ENCODE peak calls at places on chromosomes 12 and 14, in nine cellular contexts. Q is spleen, E is upper lobe of left lung, T is GM12891, M is testis, H is lower leg skin, R is A549, I is heart left ventricle, P is sigmoid colon. K is an unnamed sample.

GRCh38 chr12:42474391-42474790 is 115.2 kb downstream of the PRICKLE1 start:
- DNase-seq in Q (no peak), E (no peak), T (no peak), M (no peak), H (no peak), R (peak), I (no peak), P (no peak), K (no peak)

GRCh38 chr14:24332094-24332983 is 2.5 kb downstream of the ADCY4 start:
- DNase-seq in Q (peak), E (peak), T (peak), M (peak), H (no peak), R (peak), I (peak), P (peak), K (peak)

GRCh38 chr12:50637870-50638481 is 125.9 kb upstream of the ATF1 start:
- DNase-seq in Q (no peak), E (no peak), T (no peak), M (no peak), H (no peak), R (peak), I (no peak), P (no peak), K (no peak)

GRCh38 chr12:52032431-52032796 is 18.8 kb upstream of the NR4A1 start:
- DNase-seq in Q (no peak), E (no peak), T (no peak), M (peak), H (peak), R (no peak), I (peak), P (peak), K (peak)

GRCh38 chr12:40156031-40156764 is 50.3 kb upstream of the SLC2A13 start:
- DNase-seq in Q (no peak), E (no peak), T (no peak), M (no peak), H (no peak), R (no peak), I (no peak), P (no peak), K (no peak)

GRCh38 chr14:56731187-56731586 is 79.1 kb downstream of the OTX2 start:
- DNase-seq in Q (no peak), E (no peak), T (no peak), M (no peak), H (no peak), R (no peak), I (no peak), P (no peak), K (no peak)

GRCh38 chr14:55138091-55138490 is 9.0 kb downstream of the LGALS3 start:
- DNase-seq in Q (no peak), E (peak), T (no peak), M (no peak), H (no peak), R (no peak), I (no peak), P (no peak), K (no peak)

GRCh38 chr14:103110681-103111296 is 12.5 kb upstream of the TNFAIP2 start:
- DNase-seq in Q (no peak), E (peak), T (no peak), M (no peak), H (no peak), R (no peak), I (no peak), P (no peak), K (no peak)

GRCh38 chr14:66514206-66514605 is 6.3 kb downstream of the GPHN start:
- DNase-seq in Q (no peak), E (no peak), T (no peak), M (no peak), H (no peak), R (no peak), I (no peak), P (no peak), K (no peak)

GRCh38 chr12:46160081-46160980 is 108.5 kb downstream of the SLC38A1 start:
- DNase-seq in Q (no peak), E (no peak), T (no peak), M (peak), H (peak), R (no peak), I (no peak), P (peak), K (no peak)

GRCh38 chr12:20096430-20096829 is 271.9 kb upstream of the PDE3A start:
- DNase-seq in Q (no peak), E (no peak), T (no peak), M (no peak), H (no peak), R (no peak), I (no peak), P (no peak), K (no peak)

GRCh38 chr14:86035882-86036281 is 505.9 kb downstream of the FLRT2 start:
- DNase-seq in Q (no peak), E (no peak), T (peak), M (peak), H (no peak), R (peak), I (no peak), P (no peak), K (no peak)

GRCh38 chr12:70217416-70217815 is 25.8 kb upstream of the CNOT2 start:
- DNase-seq in Q (no peak), E (no peak), T (no peak), M (no peak), H (no peak), R (no peak), I (no peak), P (no peak), K (no peak)

GRCh38 chr12:52521175-52521574 is 981 bp upstream of the KRT5 start:
- DNase-seq in Q (no peak), E (no peak), T (no peak), M (no peak), H (peak), R (no peak), I (no peak), P (no peak), K (no peak)

GRCh38 chr12:52975820-52976573 is 27.1 kb downstream of the KRT18 start:
- DNase-seq in Q (no peak), E (no peak), T (no peak), M (no peak), H (no peak), R (peak), I (no peak), P (no peak), K (no peak)

GRCh38 chr12:94329366-94329765 is 130.3 kb downstream of the CEP83 start:
- DNase-seq in Q (no peak), E (no peak), T (no peak), M (no peak), H (no peak), R (no peak), I (no peak), P (no peak), K (no peak)

GRCh38 chr14:70032447-70032846 is 153.2 kb downstream of the SMOC1 start:
- DNase-seq in Q (no peak), E (no peak), T (no peak), M (no peak), H (no peak), R (peak), I (no peak), P (no peak), K (no peak)

GRCh38 chr12:124687695-124688301 is 120.4 kb upstream of the NCOR2 start:
- DNase-seq in Q (no peak), E (no peak), T (no peak), M (no peak), H (no peak), R (no peak), I (peak), P (no peak), K (peak)

GRCh38 chr14:91146661-91147060 is 32.8 kb downstream of the DGLUCY start:
- DNase-seq in Q (no peak), E (no peak), T (no peak), M (no peak), H (no peak), R (no peak), I (no peak), P (no peak), K (no peak)

GRCh38 chr12:80045594-80045993 is 53.7 kb upstream of the OTOGL start:
- DNase-seq in Q (no peak), E (no peak), T (no peak), M (no peak), H (no peak), R (no peak), I (no peak), P (no peak), K (no peak)

GRCh38 chr14:66380143-66380542 is 106.0 kb upstream of the CCDC196 start:
- DNase-seq in Q (no peak), E (no peak), T (no peak), M (peak), H (no peak), R (no peak), I (no peak), P (no peak), K (no peak)

GRCh38 chr12:52280319-52280795 is 5.9 kb downstream of the KRT86 start:
- DNase-seq in Q (peak), E (no peak), T (no peak), M (no peak), H (peak), R (peak), I (peak), P (peak), K (peak)

GRCh38 chr14:100573757-100574641 is 13.2 kb downstream of the BEGAIN start:
- DNase-seq in Q (no peak), E (peak), T (no peak), M (no peak), H (no peak), R (no peak), I (no peak), P (no peak), K (no peak)

GRCh38 chr14:69328765-69329164 is 68.8 kb downstream of the GALNT16 start:
- DNase-seq in Q (peak), E (no peak), T (no peak), M (no peak), H (no peak), R (no peak), I (no peak), P (no peak), K (no peak)

GRCh38 chr12:75834591-75834990 is 197.0 kb downstream of the PHLDA1 start:
- DNase-seq in Q (no peak), E (no peak), T (no peak), M (no peak), H (no peak), R (no peak), I (no peak), P (no peak), K (no peak)

GRCh38 chr14:91383439-91383838 is 34.2 kb downstream of the CCDC88C start:
- DNase-seq in Q (no peak), E (no peak), T (no peak), M (no peak), H (no peak), R (no peak), I (no peak), P (no peak), K (no peak)

GRCh38 chr14:90903101-90903500 is 86.9 kb upstream of the TTC7B start:
- DNase-seq in Q (no peak), E (no peak), T (peak), M (peak), H (peak), R (peak), I (peak), P (peak), K (peak)

DNA sequence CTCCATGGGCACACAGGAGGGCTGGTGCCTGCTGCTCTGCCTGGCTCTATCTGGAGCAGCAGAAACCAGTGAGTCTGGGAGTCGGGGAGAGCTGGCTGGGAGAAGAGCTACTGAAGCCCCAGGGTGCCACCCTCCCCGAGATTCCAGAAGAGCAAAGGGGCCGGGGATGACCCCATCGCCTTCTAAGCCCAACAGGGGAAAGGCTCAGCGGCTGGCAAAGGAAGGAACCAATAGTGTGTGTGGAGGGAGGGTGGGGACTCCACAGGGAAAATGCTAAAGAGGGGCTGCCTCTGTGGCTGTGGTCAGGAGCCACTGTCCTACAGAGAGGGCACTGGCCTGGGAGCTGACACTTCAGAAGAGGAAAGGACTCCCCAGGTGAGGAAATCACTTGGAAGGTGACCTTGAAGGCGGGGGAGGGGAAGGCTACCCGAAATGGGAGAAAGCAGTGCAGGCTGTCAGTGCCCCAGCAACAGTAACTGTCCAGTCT is 446 bp downstream of the TAPBPL start:
- DNase-seq in Q (no peak), E (no peak), T (no peak), M (peak), H (no peak), R (no peak), I (peak), P (peak), K (no peak)
- TF ChIP-seq POLR2A in Q (no peak), E (no peak), T (peak), M (no peak), H (no peak), R (peak), I (no peak), P (no peak), K (no peak)

GRCh38 chr14:23319746-23320583 is 1.3 kb upstream of the PABPN1 start:
- DNase-seq in Q (no peak), E (no peak), T (no peak), M (no peak), H (peak), R (no peak), I (no peak), P (peak), K (no peak)

GRCh38 chr14:23322568-23323517 is 1.6 kb downstream of the PABPN1 start:
- DNase-seq in Q (no peak), E (no peak), T (no peak), M (no peak), H (no peak), R (no peak), I (no peak), P (no peak), K (no peak)

GRCh38 chr14:23323838-23324454 is 2.7 kb downstream of the PABPN1 start:
- DNase-seq in Q (no peak), E (peak), T (no peak), M (no peak), H (no peak), R (no peak), I (no peak), P (no peak), K (no peak)

GRCh38 chr14:23321572-23322547 is 603 bp downstream of the PABPN1 start:
- DNase-seq in Q (peak), E (no peak), T (no peak), M (peak), H (peak), R (peak), I (peak), P (peak), K (no peak)

GRCh38 chr14:23320584-23321571 is at the start of gene PABPN1:
- DNase-seq in Q (peak), E (peak), T (peak), M (peak), H (peak), R (peak), I (peak), P (peak), K (peak)
- TF ChIP-seq POLR2A in Q (no peak), E (no peak), T (peak), M (no peak), H (no peak), R (no peak), I (no peak), P (no peak), K (peak)

GRCh38 chr14:61555056-61555838 is 140.1 kb upstream of the HIF1A start:
- DNase-seq in Q (no peak), E (no peak), T (no peak), M (no peak), H (no peak), R (no peak), I (no peak), P (no peak), K (no peak)
- TF ChIP-seq POLR2A in Q (no peak), E (no peak), T (no peak), M (no peak), H (no peak), R (no peak), I (no peak), P (no peak), K (no peak)

DNA sequence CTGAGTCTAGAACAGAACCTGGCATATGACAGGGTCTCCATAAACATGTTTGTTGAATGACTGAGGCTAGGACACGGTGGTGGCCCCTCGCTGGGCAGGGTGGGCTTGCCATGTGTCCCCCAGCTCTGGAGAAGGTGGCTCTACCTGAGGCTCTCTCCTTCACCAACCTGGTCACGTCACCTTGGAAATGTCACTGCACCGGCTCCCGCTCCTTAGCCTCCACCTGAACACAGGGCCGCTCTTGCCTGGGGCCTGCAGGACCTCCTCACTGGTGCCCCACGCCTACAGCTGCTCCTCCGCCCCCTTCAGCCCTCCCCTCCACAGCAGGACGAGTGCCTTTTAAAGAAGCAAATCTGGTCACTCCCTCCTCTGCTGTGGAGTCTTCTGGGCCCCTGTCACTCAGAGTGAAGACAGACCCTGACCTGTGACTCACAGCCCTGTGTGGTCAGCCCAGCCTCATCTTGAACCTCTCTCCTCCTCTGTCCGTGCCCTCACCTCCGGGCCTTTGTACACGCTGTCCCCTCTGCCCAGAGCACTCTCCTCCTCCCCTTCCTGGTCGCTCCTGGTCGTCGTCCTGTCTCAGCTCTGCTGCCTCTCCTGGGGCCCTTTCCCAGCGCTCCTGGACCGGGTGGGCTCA is 81.0 kb downstream of the ADGRD1 start:
- DNase-seq in Q (no peak), E (no peak), T (no peak), M (no peak), H (no peak), R (no peak), I (no peak), P (no peak), K (no peak)
- TF ChIP-seq POLR2A in Q (no peak), E (no peak), T (no peak), M (no peak), H (no peak), R (no peak), I (no peak), P (no peak), K (no peak)

GRCh38 chr12:2375871-2376270 is 323.1 kb downstream of the CACNA1C start:
- DNase-seq in Q (no peak), E (no peak), T (no peak), M (no peak), H (no peak), R (no peak), I (no peak), P (peak), K (no peak)

GRCh38 chr12:2374092-2374740 is 321.4 kb downstream of the CACNA1C start:
- DNase-seq in Q (no peak), E (no peak), T (no peak), M (no peak), H (no peak), R (no peak), I (no peak), P (peak), K (no peak)

GRCh38 chr12:2373307-2373706 is 320.5 kb downstream of the CACNA1C start:
- DNase-seq in Q (no peak), E (no peak), T (no peak), M (no peak), H (no peak), R (no peak), I (no peak), P (peak), K (no peak)

GRCh38 chr12:2372735-2373134 is 319.9 kb downstream of the CACNA1C start:
- DNase-seq in Q (no peak), E (peak), T (no peak), M (no peak), H (no peak), R (no peak), I (peak), P (peak), K (no peak)

GRCh38 chr12:2372178-2372577 is 319.4 kb downstream of the CACNA1C start:
- DNase-seq in Q (no peak), E (no peak), T (no peak), M (no peak), H (no peak), R (no peak), I (no peak), P (peak), K (no peak)
- TF ChIP-seq POLR2A in Q (no peak), E (no peak), T (no peak), M (no peak), H (no peak), R (no peak), I (no peak), P (no peak), K (no peak)

GRCh38 chr12:28870839-28871440 is 278.1 kb upstream of the FAR2 start:
- DNase-seq in Q (no peak), E (no peak), T (no peak), M (no peak), H (no peak), R (peak), I (no peak), P (no peak), K (no peak)
- TF ChIP-seq POLR2A in Q (no peak), E (no peak), T (no peak), M (no peak), H (no peak), R (no peak), I (no peak), P (no peak), K (no peak)

K was measured in tibial nerve.